ENCODE peak calls at places on chromosomes 5 and 9, in eight cellular contexts. One of them, this sample, is unnamed.

GRCh38 chr5:39216621-39217020 is 2.7 kb downstream of the FYB1 start:
- DNase-seq in AG04450: no peak
- DNase-seq in A549: no peak
- DNase-seq in BJ: no peak
- DNase-seq in brain microvascular endothelial cell: no peak
- DNase-seq in esophagus squamous epithelium: no peak
- DNase-seq in psoas muscle: no peak
- DNase-seq in AG09309: no peak
- DNase-seq in this sample: no peak

GRCh38 chr5:62585751-62586150 is 7.1 kb downstream of the LRRC70 start:
- DNase-seq in brain microvascular endothelial cell: no peak
- DNase-seq in psoas muscle: no peak
- DNase-seq in AG04450: no peak
- DNase-seq in esophagus squamous epithelium: no peak
- DNase-seq in AG09309: no peak
- DNase-seq in A549: no peak
- DNase-seq in BJ: no peak
- DNase-seq in this sample: no peak

GRCh38 chr5:89847743-89848142 is 561.8 kb downstream of the CETN3 start:
- DNase-seq in brain microvascular endothelial cell: no peak
- DNase-seq in BJ: no peak
- DNase-seq in AG09309: no peak
- DNase-seq in A549: no peak
- DNase-seq in esophagus squamous epithelium: no peak
- DNase-seq in psoas muscle: no peak
- DNase-seq in AG04450: no peak
- DNase-seq in this sample: no peak

GRCh38 chr5:116424951-116425350 is 149.7 kb downstream of the SEMA6A start:
- DNase-seq in AG04450: no peak
- DNase-seq in brain microvascular endothelial cell: no peak
- DNase-seq in BJ: no peak
- DNase-seq in psoas muscle: no peak
- DNase-seq in A549: no peak
- DNase-seq in esophagus squamous epithelium: no peak
- DNase-seq in AG09309: no peak
- DNase-seq in this sample: no peak

GRCh38 chr5:132180134-132180745 is 47.4 kb downstream of the P4HA2 start:
- DNase-seq in esophagus squamous epithelium: no peak
- DNase-seq in psoas muscle: no peak
- DNase-seq in AG09309: peak; percentile 49
- DNase-seq in BJ: peak; percentile 19
- DNase-seq in AG04450: peak; percentile 29
- DNase-seq in A549: peak; percentile 54
- DNase-seq in brain microvascular endothelial cell: peak; percentile 26
- DNase-seq in this sample: peak; percentile 79

GRCh38 chr9:4548796-4549725 is 58.8 kb downstream of the SLC1A1 start:
- DNase-seq in esophagus squamous epithelium: no peak
- DNase-seq in A549: peak; percentile 44
- DNase-seq in AG09309: no peak
- DNase-seq in BJ: no peak
- DNase-seq in psoas muscle: peak; percentile 50
- DNase-seq in AG04450: no peak
- DNase-seq in brain microvascular endothelial cell: no peak
- DNase-seq in this sample: no peak

GRCh38 chr9:4020747-4021296 is 279.0 kb downstream of the GLIS3 start:
- DNase-seq in brain microvascular endothelial cell: no peak
- DNase-seq in BJ: no peak
- DNase-seq in A549: no peak
- DNase-seq in psoas muscle: no peak
- DNase-seq in AG09309: no peak
- DNase-seq in esophagus squamous epithelium: no peak
- DNase-seq in AG04450: no peak
- DNase-seq in this sample: no peak

GRCh38 chr5:80755634-80756033 is 100.9 kb upstream of the DHFR start:
- DNase-seq in brain microvascular endothelial cell: no peak
- DNase-seq in esophagus squamous epithelium: no peak
- DNase-seq in AG09309: no peak
- DNase-seq in BJ: no peak
- DNase-seq in A549: no peak
- DNase-seq in psoas muscle: no peak
- DNase-seq in AG04450: no peak
- DNase-seq in this sample: peak; percentile 25

DNA sequence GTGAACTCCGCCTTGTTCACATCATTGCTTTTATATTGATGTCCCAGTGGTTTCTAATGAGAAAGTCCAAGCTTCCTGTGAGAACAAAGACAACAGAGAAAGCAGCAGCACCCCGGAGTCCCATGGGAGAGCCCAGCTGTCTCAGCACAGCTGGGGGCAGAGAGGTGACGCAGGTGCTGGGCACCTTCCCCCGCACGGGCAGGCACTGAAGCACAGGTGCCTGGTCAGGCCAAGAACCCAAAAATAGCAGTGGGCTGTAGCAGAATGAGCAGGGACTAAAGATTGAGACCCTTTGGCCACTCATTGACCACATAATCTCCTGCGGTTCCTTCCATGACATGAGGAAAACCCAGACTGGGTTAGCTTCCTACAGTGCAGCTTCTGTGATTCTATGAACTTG is 18.8 kb downstream of the SRD5A1 start:
- DNase-seq in AG04450: no peak
- DNase-seq in AG09309: no peak
- DNase-seq in brain microvascular endothelial cell: no peak
- DNase-seq in BJ: no peak
- DNase-seq in esophagus squamous epithelium: no peak
- DNase-seq in A549: no peak
- DNase-seq in psoas muscle: no peak
- DNase-seq in this sample: no peak
- H3K4me3 ChIP-seq in AG04450: no peak overlapping the region
- H3K4me3 ChIP-seq in AG09309: no peak overlapping the region
- H3K4me3 ChIP-seq in brain microvascular endothelial cell: no peak overlapping the region
- H3K4me3 ChIP-seq in BJ: no peak overlapping the region
- H3K4me3 ChIP-seq in esophagus squamous epithelium: no peak overlapping the region
- H3K4me3 ChIP-seq in A549: no peak overlapping the region
- H3K4me3 ChIP-seq in psoas muscle: no peak overlapping the region
- H3K4me3 ChIP-seq in this sample: no peak overlapping the region

GRCh38 chr9:126173929-126174328 is 152.7 kb upstream of the MVB12B start:
- DNase-seq in brain microvascular endothelial cell: no peak
- DNase-seq in AG04450: no peak
- DNase-seq in A549: no peak
- DNase-seq in BJ: no peak
- DNase-seq in psoas muscle: no peak
- DNase-seq in esophagus squamous epithelium: no peak
- DNase-seq in AG09309: no peak
- DNase-seq in this sample: no peak
- TF ChIP-seq CTCF in brain microvascular endothelial cell: no peak
- TF ChIP-seq CTCF in AG04450: no peak
- TF ChIP-seq CTCF in A549: no peak
- TF ChIP-seq CTCF in BJ: no peak
- TF ChIP-seq CTCF in psoas muscle: no peak
- TF ChIP-seq CTCF in esophagus squamous epithelium: no peak
- TF ChIP-seq CTCF in AG09309: no peak
- TF ChIP-seq CTCF in this sample: no peak

GRCh38 chr5:100616981-100617380 is 81.8 kb downstream of the FAM174A start:
- DNase-seq in esophagus squamous epithelium: no peak
- DNase-seq in psoas muscle: no peak
- DNase-seq in AG04450: no peak
- DNase-seq in AG09309: no peak
- DNase-seq in A549: no peak
- DNase-seq in brain microvascular endothelial cell: no peak
- DNase-seq in BJ: no peak
- DNase-seq in this sample: no peak
- H3K4me3 ChIP-seq in esophagus squamous epithelium: no peak overlapping the region
- H3K4me3 ChIP-seq in psoas muscle: no peak overlapping the region
- H3K4me3 ChIP-seq in AG04450: no peak overlapping the region
- H3K4me3 ChIP-seq in AG09309: no peak overlapping the region
- H3K4me3 ChIP-seq in A549: no peak overlapping the region
- H3K4me3 ChIP-seq in brain microvascular endothelial cell: no peak overlapping the region
- H3K4me3 ChIP-seq in BJ: no peak overlapping the region
- H3K4me3 ChIP-seq in this sample: no peak overlapping the region

DNA sequence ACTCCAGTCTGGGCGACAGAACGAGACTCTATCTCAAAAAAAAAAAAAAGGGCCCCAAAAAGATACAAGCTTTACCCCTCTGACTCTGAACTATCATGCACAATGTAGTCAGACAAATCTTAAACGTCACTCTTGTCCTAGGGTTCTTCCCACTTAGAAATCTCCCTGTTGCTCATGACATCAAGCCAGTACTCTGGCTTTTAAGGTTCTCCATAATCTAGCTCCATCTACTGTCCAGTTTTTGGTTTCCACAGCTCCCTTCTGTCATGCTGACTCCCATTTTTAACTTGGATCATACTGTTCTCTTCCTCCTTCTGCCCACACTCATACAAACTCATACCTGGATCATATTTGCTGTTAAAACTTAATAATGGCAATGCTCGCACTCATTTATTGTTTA is 156.7 kb upstream of the TLX3 start:
- DNase-seq in A549: peak; percentile 51
- DNase-seq in esophagus squamous epithelium: no peak
- DNase-seq in AG09309: peak; percentile 7
- DNase-seq in brain microvascular endothelial cell: peak; percentile 36
- DNase-seq in BJ: no peak
- DNase-seq in psoas muscle: no peak
- DNase-seq in AG04450: no peak
- DNase-seq in this sample: peak; percentile 20
- TF ChIP-seq CTCF in A549: peak; percentile 31
- TF ChIP-seq CTCF in esophagus squamous epithelium: no peak
- TF ChIP-seq CTCF in AG09309: peak; percentile 45
- TF ChIP-seq CTCF in brain microvascular endothelial cell: peak; percentile 48
- TF ChIP-seq CTCF in BJ: peak; percentile 39
- TF ChIP-seq CTCF in psoas muscle: no peak
- TF ChIP-seq CTCF in AG04450: peak; percentile 45
- TF ChIP-seq CTCF in this sample: peak; percentile 39

GRCh38 chr5:74935752-74936091 is 69.5 kb upstream of the FAM169A start:
- DNase-seq in brain microvascular endothelial cell: no peak
- DNase-seq in AG04450: no peak
- DNase-seq in esophagus squamous epithelium: no peak
- DNase-seq in A549: no peak
- DNase-seq in BJ: no peak
- DNase-seq in psoas muscle: no peak
- DNase-seq in AG09309: no peak
- DNase-seq in this sample: no peak

GRCh38 chr5:74940782-74941363 is 74.7 kb upstream of the FAM169A start:
- DNase-seq in AG04450: no peak
- DNase-seq in BJ: no peak
- DNase-seq in brain microvascular endothelial cell: no peak
- DNase-seq in A549: no peak
- DNase-seq in psoas muscle: no peak
- DNase-seq in AG09309: no peak
- DNase-seq in esophagus squamous epithelium: no peak
- DNase-seq in this sample: no peak

GRCh38 chr5:74938250-74938649 is 72.1 kb upstream of the FAM169A start:
- DNase-seq in esophagus squamous epithelium: no peak
- DNase-seq in brain microvascular endothelial cell: no peak
- DNase-seq in AG04450: no peak
- DNase-seq in psoas muscle: no peak
- DNase-seq in BJ: no peak
- DNase-seq in AG09309: no peak
- DNase-seq in A549: no peak
- DNase-seq in this sample: peak; percentile 18

DNA sequence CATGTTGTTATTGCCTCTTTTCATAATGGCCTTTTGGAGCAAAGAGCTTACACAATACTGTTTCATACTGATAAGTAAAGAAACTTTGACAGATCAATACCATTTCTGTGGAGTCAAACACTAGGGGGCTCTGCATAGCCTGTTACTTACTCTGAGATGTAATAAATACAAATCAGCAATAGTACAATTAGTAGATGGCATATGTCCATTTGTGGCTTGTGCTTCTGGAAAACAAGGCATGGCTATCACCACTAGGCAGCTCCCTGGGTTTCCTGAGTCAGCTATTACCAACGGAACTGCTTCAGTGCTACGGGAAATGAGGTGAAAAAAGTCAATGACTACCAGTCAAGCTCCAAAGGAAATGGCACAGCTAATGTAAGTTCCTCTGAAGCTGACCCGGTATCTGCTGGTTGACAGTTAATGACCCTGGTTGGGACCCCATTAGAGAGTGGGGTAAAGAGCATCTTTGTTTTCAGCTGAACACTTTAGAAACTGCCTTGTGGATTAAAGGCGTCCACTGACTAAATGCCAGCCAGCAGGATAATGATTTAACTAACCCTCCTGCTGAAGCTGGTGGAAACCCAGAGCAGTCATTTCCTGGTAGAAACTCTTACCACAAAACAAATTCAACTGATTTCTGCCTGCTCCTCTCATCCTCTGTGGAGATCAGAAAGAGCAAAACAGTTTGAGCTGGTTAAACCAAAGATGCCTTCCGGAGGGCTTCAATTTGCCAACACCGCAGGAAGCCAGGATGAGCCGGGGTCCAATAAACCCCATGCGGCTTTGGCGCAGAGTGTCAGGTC is 69.0 kb upstream of the FAM169A start:
- DNase-seq in brain microvascular endothelial cell: peak; percentile 29
- DNase-seq in AG09309: peak; percentile 71
- DNase-seq in AG04450: no peak
- DNase-seq in BJ: peak; percentile 53
- DNase-seq in A549: no peak
- DNase-seq in psoas muscle: no peak
- DNase-seq in esophagus squamous epithelium: no peak
- DNase-seq in this sample: peak; percentile 60
- H3K4me3 ChIP-seq in brain microvascular endothelial cell: no peak overlapping the region
- H3K4me3 ChIP-seq in AG09309: no peak overlapping the region
- H3K4me3 ChIP-seq in AG04450: no peak overlapping the region
- H3K4me3 ChIP-seq in BJ: no peak overlapping the region
- H3K4me3 ChIP-seq in A549: no peak overlapping the region
- H3K4me3 ChIP-seq in psoas muscle: no peak overlapping the region
- H3K4me3 ChIP-seq in esophagus squamous epithelium: no peak overlapping the region
- H3K4me3 ChIP-seq in this sample: no peak overlapping the region

This sample was measured in astrocyte of the spinal cord.